ENCODE peak calls at places on chromosomes 6 and 20, in ten cellular contexts. One of them, this sample, is unnamed.

GRCh38 chr6:118551673-118552063 is 3.6 kb downstream of the PLN start:
- DNase-seq in IMR-90: peak; percentile 59
- DNase-seq in ureter: no peak
- DNase-seq in activated CD4-positive, alpha-beta T cell treated with anti-CD3 and anti-CD28 coated beads, Interleukin-2, amount 50 U/mL, for 24 hours: no peak
- DNase-seq in CD8-positive, alpha-beta T cell: no peak
- DNase-seq in hypothalamus: no peak
- DNase-seq in activated gamma-delta T cell treated with Interleukin-2 at 50 U/mL for 16 hours: no peak
- DNase-seq in T-cell: no peak
- DNase-seq in NCI-H1105: no peak
- DNase-seq in HT1080: no peak
- DNase-seq in this sample: no peak

GRCh38 chr6:52790841-52791240 is 12.8 kb downstream of the GSTA1 start:
- DNase-seq in IMR-90: no peak
- DNase-seq in ureter: no peak
- DNase-seq in activated CD4-positive, alpha-beta T cell treated with anti-CD3 and anti-CD28 coated beads, Interleukin-2, amount 50 U/mL, for 24 hours: no peak
- DNase-seq in CD8-positive, alpha-beta T cell: no peak
- DNase-seq in hypothalamus: no peak
- DNase-seq in activated gamma-delta T cell treated with Interleukin-2 at 50 U/mL for 16 hours: no peak
- DNase-seq in T-cell: no peak
- DNase-seq in NCI-H1105: no peak
- DNase-seq in HT1080: no peak
- DNase-seq in this sample: no peak

GRCh38 chr6:160261120-160261450 is 2.5 kb upstream of the SLC22A2 start:
- DNase-seq in IMR-90: no peak
- DNase-seq in ureter: no peak
- DNase-seq in activated CD4-positive, alpha-beta T cell treated with anti-CD3 and anti-CD28 coated beads, Interleukin-2, amount 50 U/mL, for 24 hours: no peak
- DNase-seq in CD8-positive, alpha-beta T cell: no peak
- DNase-seq in hypothalamus: no peak
- DNase-seq in activated gamma-delta T cell treated with Interleukin-2 at 50 U/mL for 16 hours: no peak
- DNase-seq in T-cell: no peak
- DNase-seq in NCI-H1105: no peak
- DNase-seq in HT1080: no peak
- DNase-seq in this sample: no peak

GRCh38 chr6:119280586-119281163 is 68.9 kb downstream of the MAN1A1 start:
- DNase-seq in IMR-90: no peak
- DNase-seq in ureter: no peak
- DNase-seq in activated CD4-positive, alpha-beta T cell treated with anti-CD3 and anti-CD28 coated beads, Interleukin-2, amount 50 U/mL, for 24 hours: no peak
- DNase-seq in CD8-positive, alpha-beta T cell: no peak
- DNase-seq in hypothalamus: no peak
- DNase-seq in activated gamma-delta T cell treated with Interleukin-2 at 50 U/mL for 16 hours: no peak
- DNase-seq in T-cell: no peak
- DNase-seq in NCI-H1105: no peak
- DNase-seq in HT1080: no peak
- DNase-seq in this sample: no peak

GRCh38 chr6:53795702-53796450 is 1.1 kb downstream of the LRRC1 start:
- DNase-seq in IMR-90: peak; percentile 28
- DNase-seq in ureter: peak; percentile 50
- DNase-seq in activated CD4-positive, alpha-beta T cell treated with anti-CD3 and anti-CD28 coated beads, Interleukin-2, amount 50 U/mL, for 24 hours: no peak
- DNase-seq in CD8-positive, alpha-beta T cell: peak; percentile 50
- DNase-seq in hypothalamus: peak; percentile 20
- DNase-seq in activated gamma-delta T cell treated with Interleukin-2 at 50 U/mL for 16 hours: no peak
- DNase-seq in T-cell: no peak
- DNase-seq in NCI-H1105: peak; percentile 25
- DNase-seq in HT1080: no peak
- DNase-seq in this sample: peak; percentile 59

GRCh38 chr6:163536770-163537169 is 122.3 kb downstream of the QKI start:
- DNase-seq in IMR-90: peak; percentile 54
- DNase-seq in ureter: no peak
- DNase-seq in activated CD4-positive, alpha-beta T cell treated with anti-CD3 and anti-CD28 coated beads, Interleukin-2, amount 50 U/mL, for 24 hours: no peak
- DNase-seq in CD8-positive, alpha-beta T cell: no peak
- DNase-seq in hypothalamus: no peak
- DNase-seq in activated gamma-delta T cell treated with Interleukin-2 at 50 U/mL for 16 hours: no peak
- DNase-seq in T-cell: no peak
- DNase-seq in NCI-H1105: no peak
- DNase-seq in HT1080: peak; percentile 68
- DNase-seq in this sample: no peak

GRCh38 chr6:153131037-153131981 is at the start of gene RGS17:
- DNase-seq in IMR-90: peak; percentile 73
- DNase-seq in ureter: no peak
- DNase-seq in activated CD4-positive, alpha-beta T cell treated with anti-CD3 and anti-CD28 coated beads, Interleukin-2, amount 50 U/mL, for 24 hours: no peak
- DNase-seq in CD8-positive, alpha-beta T cell: no peak
- DNase-seq in hypothalamus: peak; percentile 44
- DNase-seq in activated gamma-delta T cell treated with Interleukin-2 at 50 U/mL for 16 hours: peak; percentile 33
- DNase-seq in T-cell: no peak
- DNase-seq in NCI-H1105: peak; percentile 79
- DNase-seq in HT1080: peak; percentile 48
- DNase-seq in this sample: peak; percentile 64

GRCh38 chr20:58374906-58375760 is 13.9 kb upstream of the VAPB start:
- DNase-seq in IMR-90: peak; percentile 68
- DNase-seq in ureter: no peak
- DNase-seq in activated CD4-positive, alpha-beta T cell treated with anti-CD3 and anti-CD28 coated beads, Interleukin-2, amount 50 U/mL, for 24 hours: no peak
- DNase-seq in CD8-positive, alpha-beta T cell: no peak
- DNase-seq in hypothalamus: no peak
- DNase-seq in activated gamma-delta T cell treated with Interleukin-2 at 50 U/mL for 16 hours: no peak
- DNase-seq in T-cell: no peak
- DNase-seq in NCI-H1105: no peak
- DNase-seq in HT1080: peak; percentile 14
- DNase-seq in this sample: no peak

GRCh38 chr6:17863971-17864754 is 123.3 kb downstream of the KIF13A start:
- DNase-seq in IMR-90: peak; percentile 82
- DNase-seq in ureter: no peak
- DNase-seq in activated CD4-positive, alpha-beta T cell treated with anti-CD3 and anti-CD28 coated beads, Interleukin-2, amount 50 U/mL, for 24 hours: no peak
- DNase-seq in CD8-positive, alpha-beta T cell: no peak
- DNase-seq in hypothalamus: no peak
- DNase-seq in activated gamma-delta T cell treated with Interleukin-2 at 50 U/mL for 16 hours: no peak
- DNase-seq in T-cell: no peak
- DNase-seq in NCI-H1105: no peak
- DNase-seq in HT1080: peak; percentile 94
- DNase-seq in this sample: no peak

GRCh38 chr6:80543598-80544181 is 437.2 kb downstream of the BCKDHB start:
- DNase-seq in IMR-90: peak; percentile 90
- DNase-seq in ureter: no peak
- DNase-seq in activated CD4-positive, alpha-beta T cell treated with anti-CD3 and anti-CD28 coated beads, Interleukin-2, amount 50 U/mL, for 24 hours: no peak
- DNase-seq in CD8-positive, alpha-beta T cell: no peak
- DNase-seq in hypothalamus: no peak
- DNase-seq in activated gamma-delta T cell treated with Interleukin-2 at 50 U/mL for 16 hours: no peak
- DNase-seq in T-cell: no peak
- DNase-seq in NCI-H1105: no peak
- DNase-seq in HT1080: peak; percentile 91
- DNase-seq in this sample: no peak

GRCh38 chr6:111850288-111850937 is 22.8 kb downstream of the FYN start:
- DNase-seq in IMR-90: no peak
- DNase-seq in ureter: no peak
- DNase-seq in activated CD4-positive, alpha-beta T cell treated with anti-CD3 and anti-CD28 coated beads, Interleukin-2, amount 50 U/mL, for 24 hours: no peak
- DNase-seq in CD8-positive, alpha-beta T cell: no peak
- DNase-seq in hypothalamus: peak; percentile 23
- DNase-seq in activated gamma-delta T cell treated with Interleukin-2 at 50 U/mL for 16 hours: no peak
- DNase-seq in T-cell: no peak
- DNase-seq in NCI-H1105: no peak
- DNase-seq in HT1080: no peak
- DNase-seq in this sample: no peak

GRCh38 chr6:75922226-75922625 is 150.2 kb downstream of the IMPG1 start:
- DNase-seq in IMR-90: peak; percentile 39
- DNase-seq in ureter: no peak
- DNase-seq in activated CD4-positive, alpha-beta T cell treated with anti-CD3 and anti-CD28 coated beads, Interleukin-2, amount 50 U/mL, for 24 hours: no peak
- DNase-seq in CD8-positive, alpha-beta T cell: no peak
- DNase-seq in hypothalamus: no peak
- DNase-seq in activated gamma-delta T cell treated with Interleukin-2 at 50 U/mL for 16 hours: no peak
- DNase-seq in T-cell: no peak
- DNase-seq in NCI-H1105: no peak
- DNase-seq in HT1080: peak; percentile 62
- DNase-seq in this sample: no peak

GRCh38 chr6:53029262-53029661 is 34.2 kb upstream of the GSTA4 start:
- DNase-seq in IMR-90: no peak
- DNase-seq in ureter: no peak
- DNase-seq in activated CD4-positive, alpha-beta T cell treated with anti-CD3 and anti-CD28 coated beads, Interleukin-2, amount 50 U/mL, for 24 hours: no peak
- DNase-seq in CD8-positive, alpha-beta T cell: no peak
- DNase-seq in hypothalamus: no peak
- DNase-seq in activated gamma-delta T cell treated with Interleukin-2 at 50 U/mL for 16 hours: no peak
- DNase-seq in T-cell: no peak
- DNase-seq in NCI-H1105: no peak
- DNase-seq in HT1080: no peak
- DNase-seq in this sample: no peak

GRCh38 chr6:93036835-93037234 is 382.5 kb downstream of the EPHA7 start:
- DNase-seq in IMR-90: peak; percentile 1
- DNase-seq in ureter: no peak
- DNase-seq in activated CD4-positive, alpha-beta T cell treated with anti-CD3 and anti-CD28 coated beads, Interleukin-2, amount 50 U/mL, for 24 hours: no peak
- DNase-seq in CD8-positive, alpha-beta T cell: no peak
- DNase-seq in hypothalamus: no peak
- DNase-seq in activated gamma-delta T cell treated with Interleukin-2 at 50 U/mL for 16 hours: no peak
- DNase-seq in T-cell: no peak
- DNase-seq in NCI-H1105: no peak
- DNase-seq in HT1080: peak; percentile 40
- DNase-seq in this sample: peak; percentile 39

GRCh38 chr6:139349464-139350020 is 24.9 kb downstream of the CITED2 start:
- DNase-seq in IMR-90: no peak
- DNase-seq in ureter: peak; percentile 52
- DNase-seq in activated CD4-positive, alpha-beta T cell treated with anti-CD3 and anti-CD28 coated beads, Interleukin-2, amount 50 U/mL, for 24 hours: no peak
- DNase-seq in CD8-positive, alpha-beta T cell: no peak
- DNase-seq in hypothalamus: no peak
- DNase-seq in activated gamma-delta T cell treated with Interleukin-2 at 50 U/mL for 16 hours: no peak
- DNase-seq in T-cell: no peak
- DNase-seq in NCI-H1105: no peak
- DNase-seq in HT1080: no peak
- DNase-seq in this sample: no peak

GRCh38 chr20:48725589-48725991 is 102.2 kb downstream of the PREX1 start:
- DNase-seq in IMR-90: peak; percentile 7
- DNase-seq in ureter: no peak
- DNase-seq in activated CD4-positive, alpha-beta T cell treated with anti-CD3 and anti-CD28 coated beads, Interleukin-2, amount 50 U/mL, for 24 hours: no peak
- DNase-seq in CD8-positive, alpha-beta T cell: no peak
- DNase-seq in hypothalamus: no peak
- DNase-seq in activated gamma-delta T cell treated with Interleukin-2 at 50 U/mL for 16 hours: no peak
- DNase-seq in T-cell: no peak
- DNase-seq in NCI-H1105: no peak
- DNase-seq in HT1080: peak; percentile 67
- DNase-seq in this sample: no peak

GRCh38 chr20:41989039-41989679 is 371.0 kb upstream of the CHD6 start:
- DNase-seq in IMR-90: no peak
- DNase-seq in ureter: no peak
- DNase-seq in activated CD4-positive, alpha-beta T cell treated with anti-CD3 and anti-CD28 coated beads, Interleukin-2, amount 50 U/mL, for 24 hours: no peak
- DNase-seq in CD8-positive, alpha-beta T cell: no peak
- DNase-seq in hypothalamus: no peak
- DNase-seq in activated gamma-delta T cell treated with Interleukin-2 at 50 U/mL for 16 hours: no peak
- DNase-seq in T-cell: no peak
- DNase-seq in NCI-H1105: no peak
- DNase-seq in HT1080: no peak
- DNase-seq in this sample: no peak

GRCh38 chr6:104575536-104575935 is 284.2 kb downstream of the HACE1 start:
- DNase-seq in IMR-90: no peak
- DNase-seq in ureter: no peak
- DNase-seq in activated CD4-positive, alpha-beta T cell treated with anti-CD3 and anti-CD28 coated beads, Interleukin-2, amount 50 U/mL, for 24 hours: no peak
- DNase-seq in CD8-positive, alpha-beta T cell: no peak
- DNase-seq in hypothalamus: no peak
- DNase-seq in activated gamma-delta T cell treated with Interleukin-2 at 50 U/mL for 16 hours: no peak
- DNase-seq in T-cell: no peak
- DNase-seq in NCI-H1105: no peak
- DNase-seq in HT1080: no peak
- DNase-seq in this sample: no peak

GRCh38 chr6:44180406-44180805 is 21.8 kb downstream of the CAPN11 start:
- DNase-seq in IMR-90: no peak
- DNase-seq in ureter: no peak
- DNase-seq in activated CD4-positive, alpha-beta T cell treated with anti-CD3 and anti-CD28 coated beads, Interleukin-2, amount 50 U/mL, for 24 hours: no peak
- DNase-seq in CD8-positive, alpha-beta T cell: no peak
- DNase-seq in hypothalamus: no peak
- DNase-seq in activated gamma-delta T cell treated with Interleukin-2 at 50 U/mL for 16 hours: no peak
- DNase-seq in T-cell: no peak
- DNase-seq in NCI-H1105: no peak
- DNase-seq in HT1080: no peak
- DNase-seq in this sample: no peak

GRCh38 chr6:165636415-165637048 is 26.5 kb downstream of the PDE10A start:
- DNase-seq in IMR-90: peak; percentile 64
- DNase-seq in ureter: no peak
- DNase-seq in activated CD4-positive, alpha-beta T cell treated with anti-CD3 and anti-CD28 coated beads, Interleukin-2, amount 50 U/mL, for 24 hours: no peak
- DNase-seq in CD8-positive, alpha-beta T cell: no peak
- DNase-seq in hypothalamus: no peak
- DNase-seq in activated gamma-delta T cell treated with Interleukin-2 at 50 U/mL for 16 hours: no peak
- DNase-seq in T-cell: no peak
- DNase-seq in NCI-H1105: no peak
- DNase-seq in HT1080: peak; percentile 24
- DNase-seq in this sample: no peak

GRCh38 chr6:73339340-73339739 is 14.7 kb downstream of the DPPA5 start:
- DNase-seq in IMR-90: no peak
- DNase-seq in ureter: no peak
- DNase-seq in activated CD4-positive, alpha-beta T cell treated with anti-CD3 and anti-CD28 coated beads, Interleukin-2, amount 50 U/mL, for 24 hours: no peak
- DNase-seq in CD8-positive, alpha-beta T cell: no peak
- DNase-seq in hypothalamus: no peak
- DNase-seq in activated gamma-delta T cell treated with Interleukin-2 at 50 U/mL for 16 hours: no peak
- DNase-seq in T-cell: no peak
- DNase-seq in NCI-H1105: no peak
- DNase-seq in HT1080: peak; percentile 21
- DNase-seq in this sample: no peak

GRCh38 chr20:52001999-52002666 is 189.4 kb downstream of the ZFP64 start:
- DNase-seq in IMR-90: peak; percentile 30
- DNase-seq in ureter: no peak
- DNase-seq in activated CD4-positive, alpha-beta T cell treated with anti-CD3 and anti-CD28 coated beads, Interleukin-2, amount 50 U/mL, for 24 hours: no peak
- DNase-seq in CD8-positive, alpha-beta T cell: no peak
- DNase-seq in hypothalamus: no peak
- DNase-seq in activated gamma-delta T cell treated with Interleukin-2 at 50 U/mL for 16 hours: no peak
- DNase-seq in T-cell: no peak
- DNase-seq in NCI-H1105: no peak
- DNase-seq in HT1080: peak; percentile 48
- DNase-seq in this sample: no peak

GRCh38 chr6:43768983-43769525 is 957 bp upstream of the VEGFA start:
- DNase-seq in IMR-90: peak; percentile 91
- DNase-seq in ureter: peak; percentile 69
- DNase-seq in activated CD4-positive, alpha-beta T cell treated with anti-CD3 and anti-CD28 coated beads, Interleukin-2, amount 50 U/mL, for 24 hours: no peak
- DNase-seq in CD8-positive, alpha-beta T cell: no peak
- DNase-seq in hypothalamus: peak; percentile 52
- DNase-seq in activated gamma-delta T cell treated with Interleukin-2 at 50 U/mL for 16 hours: no peak
- DNase-seq in T-cell: no peak
- DNase-seq in NCI-H1105: no peak
- DNase-seq in HT1080: no peak
- DNase-seq in this sample: no peak

GRCh38 chr6:12968839-12969558 is 252.4 kb downstream of the PHACTR1 start:
- DNase-seq in IMR-90: no peak
- DNase-seq in ureter: no peak
- DNase-seq in activated CD4-positive, alpha-beta T cell treated with anti-CD3 and anti-CD28 coated beads, Interleukin-2, amount 50 U/mL, for 24 hours: no peak
- DNase-seq in CD8-positive, alpha-beta T cell: no peak
- DNase-seq in hypothalamus: no peak
- DNase-seq in activated gamma-delta T cell treated with Interleukin-2 at 50 U/mL for 16 hours: no peak
- DNase-seq in T-cell: no peak
- DNase-seq in NCI-H1105: no peak
- DNase-seq in HT1080: no peak
- DNase-seq in this sample: no peak

GRCh38 chr20:47535088-47535487 is 33.4 kb downstream of the NCOA3 start:
- DNase-seq in IMR-90: no peak
- DNase-seq in ureter: no peak
- DNase-seq in activated CD4-positive, alpha-beta T cell treated with anti-CD3 and anti-CD28 coated beads, Interleukin-2, amount 50 U/mL, for 24 hours: no peak
- DNase-seq in CD8-positive, alpha-beta T cell: no peak
- DNase-seq in hypothalamus: no peak
- DNase-seq in activated gamma-delta T cell treated with Interleukin-2 at 50 U/mL for 16 hours: no peak
- DNase-seq in T-cell: no peak
- DNase-seq in NCI-H1105: no peak
- DNase-seq in HT1080: no peak
- DNase-seq in this sample: no peak

GRCh38 chr6:167533851-167534250 is 209.0 kb downstream of the TTLL2 start:
- DNase-seq in IMR-90: no peak
- DNase-seq in ureter: no peak
- DNase-seq in activated CD4-positive, alpha-beta T cell treated with anti-CD3 and anti-CD28 coated beads, Interleukin-2, amount 50 U/mL, for 24 hours: no peak
- DNase-seq in CD8-positive, alpha-beta T cell: no peak
- DNase-seq in hypothalamus: no peak
- DNase-seq in activated gamma-delta T cell treated with Interleukin-2 at 50 U/mL for 16 hours: no peak
- DNase-seq in T-cell: no peak
- DNase-seq in NCI-H1105: no peak
- DNase-seq in HT1080: no peak
- DNase-seq in this sample: no peak

GRCh38 chr6:57224769-57225515 is 2.8 kb upstream of the RAB23 start:
- DNase-seq in IMR-90: peak; percentile 70
- DNase-seq in ureter: no peak
- DNase-seq in activated CD4-positive, alpha-beta T cell treated with anti-CD3 and anti-CD28 coated beads, Interleukin-2, amount 50 U/mL, for 24 hours: no peak
- DNase-seq in CD8-positive, alpha-beta T cell: no peak
- DNase-seq in hypothalamus: no peak
- DNase-seq in activated gamma-delta T cell treated with Interleukin-2 at 50 U/mL for 16 hours: no peak
- DNase-seq in T-cell: no peak
- DNase-seq in NCI-H1105: no peak
- DNase-seq in HT1080: peak; percentile 23
- DNase-seq in this sample: no peak

GRCh38 chr20:19909696-19910095 is 107.5 kb upstream of the NAA20 start:
- DNase-seq in IMR-90: no peak
- DNase-seq in ureter: no peak
- DNase-seq in activated CD4-positive, alpha-beta T cell treated with anti-CD3 and anti-CD28 coated beads, Interleukin-2, amount 50 U/mL, for 24 hours: no peak
- DNase-seq in CD8-positive, alpha-beta T cell: no peak
- DNase-seq in hypothalamus: peak; percentile 18
- DNase-seq in activated gamma-delta T cell treated with Interleukin-2 at 50 U/mL for 16 hours: no peak
- DNase-seq in T-cell: no peak
- DNase-seq in NCI-H1105: no peak
- DNase-seq in HT1080: no peak
- DNase-seq in this sample: no peak